ENCODE peak calls at places on chromosomes 12 and 14, in five cellular contexts. V, B, U, Y and M are unnamed samples.

GRCh38 chr14:24943024-24943423 is 106.9 kb downstream of the STXBP6 start:
- DNase-seq in V (no peak), B (no peak), U (no peak), Y (no peak), M (no peak)

GRCh38 chr12:13203028-13203922 is 6.7 kb downstream of the EMP1 start:
- DNase-seq in V (no peak), B (no peak), U (no peak), Y (no peak), M (no peak)

GRCh38 chr12:115710104-115710564 is 567.4 kb downstream of the MED13L start:
- DNase-seq in V (no peak), B (no peak), U (peak), Y (no peak), M (peak)

GRCh38 chr14:61179061-61179675 is 102.0 kb downstream of the TMEM30B start:
- DNase-seq in V (no peak), B (no peak), U (no peak), Y (no peak), M (no peak)

GRCh38 chr14:102512713-102513373 is 3.3 kb upstream of the ANKRD9 start:
- DNase-seq in V (no peak), B (no peak), U (no peak), Y (no peak), M (no peak)

GRCh38 chr14:105162374-105162979 is 6.1 kb downstream of the JAG2 start:
- DNase-seq in V (no peak), B (no peak), U (no peak), Y (no peak), M (no peak)

GRCh38 chr12:39872425-39872824 is 233.5 kb downstream of the SLC2A13 start:
- DNase-seq in V (no peak), B (no peak), U (no peak), Y (no peak), M (no peak)

GRCh38 chr14:89493877-89494634 is 77.0 kb upstream of the FOXN3 start:
- DNase-seq in V (no peak), B (no peak), U (no peak), Y (no peak), M (no peak)

GRCh38 chr14:104708606-104709268 is 15.3 kb upstream of the ADSS1 start:
- DNase-seq in V (peak), B (peak), U (peak), Y (peak), M (no peak)

GRCh38 chr14:73762375-73762822 is 48.2 kb upstream of the PNMA1 start:
- DNase-seq in V (no peak), B (no peak), U (no peak), Y (no peak), M (no peak)

GRCh38 chr12:60308366-60309000 is 712.7 kb downstream of the SLC16A7 start:
- DNase-seq in V (no peak), B (no peak), U (peak), Y (no peak), M (peak)

GRCh38 chr14:66443785-66444184 is 42.4 kb upstream of the CCDC196 start:
- DNase-seq in V (no peak), B (no peak), U (no peak), Y (no peak), M (no peak)

GRCh38 chr14:71687115-71687836 is 245.0 kb upstream of the RGS6 start:
- DNase-seq in V (no peak), B (no peak), U (peak), Y (no peak), M (no peak)

GRCh38 chr14:99232406-99233214 is 39.4 kb downstream of the BCL11B start:
- DNase-seq in V (no peak), B (no peak), U (no peak), Y (peak), M (no peak)

GRCh38 chr12:9036227-9036626 is 46.9 kb downstream of the KLRG1 start:
- DNase-seq in V (no peak), B (no peak), U (no peak), Y (no peak), M (no peak)